ENCODE peak calls at places on chromosome 16, in four cellular contexts. U is mesothelial cell of epicardium, I is epithelial cell of esophagus, E is anterior cingulate cortex. L is an unnamed sample.

GRCh38 chr16:15538484-15538883 is 104.1 kb downstream of the BMERB1 start:
- DNase-seq in I (no peak), E (no peak), U (no peak), L (no peak)

GRCh38 chr16:89094252-89094901 is 725 bp downstream of the ACSF3 start:
- DNase-seq in U (no peak), I (peak; percentile 56), E (no peak), L (no peak)

GRCh38 chr16:87076950-87077749 is 240.0 kb downstream of the C16orf95 start:
- DNase-seq in E (no peak), I (peak; percentile 78), U (no peak), L (no peak)

GRCh38 chr16:79051313-79051712 is 549.2 kb downstream of the MAF start:
- DNase-seq in E (no peak), I (no peak), U (no peak), L (no peak)

GRCh38 chr16:72072514-72073342 is 9.7 kb downstream of the HPR start:
- DNase-seq in E (no peak), I (no peak), U (no peak), L (no peak)

GRCh38 chr16:66660422-66661209 is 35.9 kb downstream of the CMTM4 start:
- DNase-seq in E (peak; percentile 32), I (peak; percentile 82), U (peak; percentile 48), L (peak; percentile 41)

GRCh38 chr16:86663691-86664517 is 85.6 kb downstream of the FOXL1 start:
- DNase-seq in E (no peak), I (peak; percentile 75), U (no peak), L (no peak)

GRCh38 chr16:11824362-11824761 is 27.0 kb downstream of the RSL1D1 start:
- DNase-seq in I (no peak), U (no peak), E (no peak), L (no peak)

GRCh38 chr16:8655184-8655717 is 19.2 kb upstream of the ABAT start:
- DNase-seq in E (no peak), I (peak; percentile 56), U (no peak), L (no peak)

GRCh38 chr16:4327782-4328579 is 12.1 kb downstream of the GLIS2 start:
- DNase-seq in U (peak; percentile 72), I (peak; percentile 76), E (peak; percentile 48), L (peak; percentile 60)

GRCh38 chr16:31072540-31073072 is 1.4 kb downstream of the ZNF668 start:
- DNase-seq in I (peak; percentile 57), E (peak; percentile 35), U (no peak), L (peak; percentile 14)

L was measured in occipital lobe.